ENCODE peak calls at places on chromosomes 2 and 18, in nine cellular contexts. One of them, this sample, is unnamed.

GRCh38 chr2:236715511-236715961 is 145.9 kb downstream of the ACKR3 start:
- DNase-seq in HFF-Myc: no peak
- DNase-seq in fibroblast of pulmonary artery: no peak
- DNase-seq in D341Med: no peak
- DNase-seq in Peyer's patch: no peak
- DNase-seq in breast epithelium: no peak
- DNase-seq in left ventricle myocardium superior: no peak
- DNase-seq in H54: no peak
- DNase-seq in non-pigmented ciliary epithelial cell: no peak
- DNase-seq in this sample: peak; percentile 30

GRCh38 chr2:70084973-70085710 is 2.1 kb upstream of the PCBP1 start:
- DNase-seq in HFF-Myc: no peak
- DNase-seq in fibroblast of pulmonary artery: no peak
- DNase-seq in D341Med: no peak
- DNase-seq in Peyer's patch: peak; percentile 81
- DNase-seq in breast epithelium: no peak
- DNase-seq in left ventricle myocardium superior: peak; percentile 37
- DNase-seq in H54: no peak
- DNase-seq in non-pigmented ciliary epithelial cell: no peak
- DNase-seq in this sample: no peak

GRCh38 chr2:84832772-84833461 is 48.0 kb downstream of the TRABD2A start:
- DNase-seq in HFF-Myc: no peak
- DNase-seq in fibroblast of pulmonary artery: no peak
- DNase-seq in D341Med: no peak
- DNase-seq in Peyer's patch: peak; percentile 56
- DNase-seq in breast epithelium: no peak
- DNase-seq in left ventricle myocardium superior: peak; percentile 32
- DNase-seq in H54: no peak
- DNase-seq in non-pigmented ciliary epithelial cell: no peak
- DNase-seq in this sample: no peak

GRCh38 chr2:150520887-150521664 is 33.6 kb upstream of the RND3 start:
- DNase-seq in HFF-Myc: no peak
- DNase-seq in fibroblast of pulmonary artery: peak; percentile 77
- DNase-seq in D341Med: no peak
- DNase-seq in Peyer's patch: no peak
- DNase-seq in breast epithelium: no peak
- DNase-seq in left ventricle myocardium superior: no peak
- DNase-seq in H54: no peak
- DNase-seq in non-pigmented ciliary epithelial cell: no peak
- DNase-seq in this sample: no peak

GRCh38 chr2:172938713-172939375 is 136.8 kb upstream of the MAP3K20 start:
- DNase-seq in HFF-Myc: no peak
- DNase-seq in fibroblast of pulmonary artery: peak; percentile 21
- DNase-seq in D341Med: no peak
- DNase-seq in Peyer's patch: no peak
- DNase-seq in breast epithelium: no peak
- DNase-seq in left ventricle myocardium superior: no peak
- DNase-seq in H54: no peak
- DNase-seq in non-pigmented ciliary epithelial cell: no peak
- DNase-seq in this sample: no peak

GRCh38 chr18:77166523-77166922 is 33.9 kb upstream of the MBP start:
- DNase-seq in HFF-Myc: no peak
- DNase-seq in fibroblast of pulmonary artery: no peak
- DNase-seq in D341Med: no peak
- DNase-seq in Peyer's patch: no peak
- DNase-seq in breast epithelium: no peak
- DNase-seq in left ventricle myocardium superior: no peak
- DNase-seq in H54: no peak
- DNase-seq in non-pigmented ciliary epithelial cell: no peak
- DNase-seq in this sample: no peak

GRCh38 chr2:173451137-173451536 is 96.5 kb downstream of the CDCA7 start:
- DNase-seq in HFF-Myc: no peak
- DNase-seq in fibroblast of pulmonary artery: no peak
- DNase-seq in D341Med: no peak
- DNase-seq in Peyer's patch: no peak
- DNase-seq in breast epithelium: no peak
- DNase-seq in left ventricle myocardium superior: no peak
- DNase-seq in H54: no peak
- DNase-seq in non-pigmented ciliary epithelial cell: no peak
- DNase-seq in this sample: no peak

GRCh38 chr2:66569321-66569851 is 134.5 kb downstream of the MEIS1 start:
- DNase-seq in HFF-Myc: no peak
- DNase-seq in fibroblast of pulmonary artery: peak; percentile 75
- DNase-seq in D341Med: no peak
- DNase-seq in Peyer's patch: no peak
- DNase-seq in breast epithelium: no peak
- DNase-seq in left ventricle myocardium superior: no peak
- DNase-seq in H54: no peak
- DNase-seq in non-pigmented ciliary epithelial cell: no peak
- DNase-seq in this sample: no peak

GRCh38 chr18:39326772-39327171 is 1761.2 kb upstream of the CELF4 start:
- DNase-seq in HFF-Myc: no peak
- DNase-seq in fibroblast of pulmonary artery: no peak
- DNase-seq in D341Med: no peak
- DNase-seq in Peyer's patch: no peak
- DNase-seq in breast epithelium: no peak
- DNase-seq in left ventricle myocardium superior: no peak
- DNase-seq in H54: no peak
- DNase-seq in non-pigmented ciliary epithelial cell: no peak
- DNase-seq in this sample: no peak

GRCh38 chr18:79211844-79212243 is 142.7 kb downstream of the ATP9B start:
- DNase-seq in HFF-Myc: no peak
- DNase-seq in fibroblast of pulmonary artery: peak; percentile 19
- DNase-seq in D341Med: no peak
- DNase-seq in Peyer's patch: no peak
- DNase-seq in breast epithelium: no peak
- DNase-seq in left ventricle myocardium superior: no peak
- DNase-seq in H54: no peak
- DNase-seq in non-pigmented ciliary epithelial cell: no peak
- DNase-seq in this sample: no peak

GRCh38 chr2:60806988-60807681 is 51.1 kb downstream of the PAPOLG start:
- DNase-seq in HFF-Myc: peak; percentile 78
- DNase-seq in fibroblast of pulmonary artery: peak; percentile 55
- DNase-seq in D341Med: no peak
- DNase-seq in Peyer's patch: no peak
- DNase-seq in breast epithelium: no peak
- DNase-seq in left ventricle myocardium superior: no peak
- DNase-seq in H54: peak; percentile 35
- DNase-seq in non-pigmented ciliary epithelial cell: peak; percentile 68
- DNase-seq in this sample: no peak

GRCh38 chr2:2846379-2847130 is 515.5 kb upstream of the MYT1L start:
- DNase-seq in HFF-Myc: no peak
- DNase-seq in fibroblast of pulmonary artery: no peak
- DNase-seq in D341Med: no peak
- DNase-seq in Peyer's patch: no peak
- DNase-seq in breast epithelium: no peak
- DNase-seq in left ventricle myocardium superior: peak; percentile 79
- DNase-seq in H54: no peak
- DNase-seq in non-pigmented ciliary epithelial cell: no peak
- DNase-seq in this sample: peak; percentile 69

GRCh38 chr18:36403896-36404824 is 106.6 kb downstream of the FHOD3 start:
- DNase-seq in HFF-Myc: no peak
- DNase-seq in fibroblast of pulmonary artery: no peak
- DNase-seq in D341Med: no peak
- DNase-seq in Peyer's patch: no peak
- DNase-seq in breast epithelium: no peak
- DNase-seq in left ventricle myocardium superior: peak; percentile 48
- DNase-seq in H54: no peak
- DNase-seq in non-pigmented ciliary epithelial cell: no peak
- DNase-seq in this sample: no peak

GRCh38 chr2:50018938-50019337 is 864.6 kb upstream of the FSHR start:
- DNase-seq in HFF-Myc: no peak
- DNase-seq in fibroblast of pulmonary artery: peak; percentile 0
- DNase-seq in D341Med: no peak
- DNase-seq in Peyer's patch: no peak
- DNase-seq in breast epithelium: no peak
- DNase-seq in left ventricle myocardium superior: no peak
- DNase-seq in H54: no peak
- DNase-seq in non-pigmented ciliary epithelial cell: no peak
- DNase-seq in this sample: no peak

GRCh38 chr18:26804474-26804873 is 61.0 kb downstream of the AQP4 start:
- DNase-seq in HFF-Myc: no peak
- DNase-seq in fibroblast of pulmonary artery: no peak
- DNase-seq in D341Med: peak; percentile 58
- DNase-seq in Peyer's patch: no peak
- DNase-seq in breast epithelium: no peak
- DNase-seq in left ventricle myocardium superior: peak; percentile 30
- DNase-seq in H54: no peak
- DNase-seq in non-pigmented ciliary epithelial cell: no peak
- DNase-seq in this sample: no peak

GRCh38 chr18:48540329-48541025 is 1.6 kb downstream of the CTIF start:
- DNase-seq in HFF-Myc: no peak
- DNase-seq in fibroblast of pulmonary artery: peak; percentile 60
- DNase-seq in D341Med: peak; percentile 85
- DNase-seq in Peyer's patch: peak; percentile 34
- DNase-seq in breast epithelium: peak; percentile 59
- DNase-seq in left ventricle myocardium superior: peak; percentile 83
- DNase-seq in H54: peak; percentile 47
- DNase-seq in non-pigmented ciliary epithelial cell: no peak
- DNase-seq in this sample: peak; percentile 79

GRCh38 chr2:26008851-26009566 is 24.9 kb upstream of the RAB10 start:
- DNase-seq in HFF-Myc: no peak
- DNase-seq in fibroblast of pulmonary artery: peak; percentile 94
- DNase-seq in D341Med: no peak
- DNase-seq in Peyer's patch: no peak
- DNase-seq in breast epithelium: no peak
- DNase-seq in left ventricle myocardium superior: peak; percentile 45
- DNase-seq in H54: peak; percentile 58
- DNase-seq in non-pigmented ciliary epithelial cell: no peak
- DNase-seq in this sample: peak; percentile 54

GRCh38 chr2:169221745-169222369 is 140.5 kb downstream of the LRP2 start:
- DNase-seq in HFF-Myc: no peak
- DNase-seq in fibroblast of pulmonary artery: peak; percentile 49
- DNase-seq in D341Med: peak; percentile 21
- DNase-seq in Peyer's patch: no peak
- DNase-seq in breast epithelium: no peak
- DNase-seq in left ventricle myocardium superior: no peak
- DNase-seq in H54: peak; percentile 2
- DNase-seq in non-pigmented ciliary epithelial cell: no peak
- DNase-seq in this sample: no peak

GRCh38 chr2:25664531-25665307 is 8.7 kb downstream of the DTNB start:
- DNase-seq in HFF-Myc: no peak
- DNase-seq in fibroblast of pulmonary artery: peak; percentile 82
- DNase-seq in D341Med: peak; percentile 55
- DNase-seq in Peyer's patch: peak; percentile 27
- DNase-seq in breast epithelium: no peak
- DNase-seq in left ventricle myocardium superior: no peak
- DNase-seq in H54: no peak
- DNase-seq in non-pigmented ciliary epithelial cell: peak; percentile 36
- DNase-seq in this sample: peak; percentile 59

GRCh38 chr18:58781627-58782194 is 83.0 kb upstream of the ZNF532 start:
- DNase-seq in HFF-Myc: peak; percentile 74
- DNase-seq in fibroblast of pulmonary artery: peak; percentile 90
- DNase-seq in D341Med: peak; percentile 86
- DNase-seq in Peyer's patch: peak; percentile 61
- DNase-seq in breast epithelium: peak; percentile 76
- DNase-seq in left ventricle myocardium superior: peak; percentile 71
- DNase-seq in H54: peak; percentile 31
- DNase-seq in non-pigmented ciliary epithelial cell: no peak
- DNase-seq in this sample: peak; percentile 77

GRCh38 chr18:8661754-8662573 is 43.4 kb upstream of the MTCL1 start:
- DNase-seq in HFF-Myc: peak; percentile 30
- DNase-seq in fibroblast of pulmonary artery: peak; percentile 57
- DNase-seq in D341Med: no peak
- DNase-seq in Peyer's patch: no peak
- DNase-seq in breast epithelium: no peak
- DNase-seq in left ventricle myocardium superior: no peak
- DNase-seq in H54: no peak
- DNase-seq in non-pigmented ciliary epithelial cell: no peak
- DNase-seq in this sample: no peak

GRCh38 chr2:221791840-221792239 is 219.7 kb upstream of the EPHA4 start:
- DNase-seq in HFF-Myc: no peak
- DNase-seq in fibroblast of pulmonary artery: peak; percentile 6
- DNase-seq in D341Med: no peak
- DNase-seq in Peyer's patch: no peak
- DNase-seq in breast epithelium: no peak
- DNase-seq in left ventricle myocardium superior: no peak
- DNase-seq in H54: peak; percentile 3
- DNase-seq in non-pigmented ciliary epithelial cell: no peak
- DNase-seq in this sample: no peak

GRCh38 chr18:10006261-10006903 is 92.6 kb downstream of the VAPA start:
- DNase-seq in HFF-Myc: no peak
- DNase-seq in fibroblast of pulmonary artery: peak; percentile 59
- DNase-seq in D341Med: no peak
- DNase-seq in Peyer's patch: no peak
- DNase-seq in breast epithelium: no peak
- DNase-seq in left ventricle myocardium superior: no peak
- DNase-seq in H54: no peak
- DNase-seq in non-pigmented ciliary epithelial cell: no peak
- DNase-seq in this sample: no peak

GRCh38 chr2:24822049-24822706 is 29.0 kb downstream of the CENPO start:
- DNase-seq in HFF-Myc: no peak
- DNase-seq in fibroblast of pulmonary artery: no peak
- DNase-seq in D341Med: no peak
- DNase-seq in Peyer's patch: no peak
- DNase-seq in breast epithelium: no peak
- DNase-seq in left ventricle myocardium superior: no peak
- DNase-seq in H54: no peak
- DNase-seq in non-pigmented ciliary epithelial cell: no peak
- DNase-seq in this sample: no peak

GRCh38 chr2:43818761-43819160 is 19.9 kb downstream of the ABCG5 start:
- DNase-seq in HFF-Myc: no peak
- DNase-seq in fibroblast of pulmonary artery: peak; percentile 73
- DNase-seq in D341Med: no peak
- DNase-seq in Peyer's patch: no peak
- DNase-seq in breast epithelium: no peak
- DNase-seq in left ventricle myocardium superior: no peak
- DNase-seq in H54: peak; percentile 19
- DNase-seq in non-pigmented ciliary epithelial cell: peak; percentile 4
- DNase-seq in this sample: peak; percentile 46

GRCh38 chr18:79574938-79575525 is 104.6 kb upstream of the CTDP1 start:
- DNase-seq in HFF-Myc: no peak
- DNase-seq in fibroblast of pulmonary artery: no peak
- DNase-seq in D341Med: no peak
- DNase-seq in Peyer's patch: no peak
- DNase-seq in breast epithelium: peak; percentile 24
- DNase-seq in left ventricle myocardium superior: peak; percentile 33
- DNase-seq in H54: no peak
- DNase-seq in non-pigmented ciliary epithelial cell: no peak
- DNase-seq in this sample: no peak

GRCh38 chr2:102166189-102166845 is 20.5 kb upstream of the IL1RL2 start:
- DNase-seq in HFF-Myc: no peak
- DNase-seq in fibroblast of pulmonary artery: no peak
- DNase-seq in D341Med: no peak
- DNase-seq in Peyer's patch: no peak
- DNase-seq in breast epithelium: no peak
- DNase-seq in left ventricle myocardium superior: no peak
- DNase-seq in H54: no peak
- DNase-seq in non-pigmented ciliary epithelial cell: no peak
- DNase-seq in this sample: no peak

GRCh38 chr2:208266641-208267335 is 733 bp downstream of the PIKFYVE start:
- DNase-seq in HFF-Myc: peak; percentile 7
- DNase-seq in fibroblast of pulmonary artery: peak; percentile 48
- DNase-seq in D341Med: no peak
- DNase-seq in Peyer's patch: no peak
- DNase-seq in breast epithelium: no peak
- DNase-seq in left ventricle myocardium superior: no peak
- DNase-seq in H54: no peak
- DNase-seq in non-pigmented ciliary epithelial cell: no peak
- DNase-seq in this sample: no peak

GRCh38 chr18:35983147-35983546 is 10.7 kb downstream of the RMP24 start:
- DNase-seq in HFF-Myc: no peak
- DNase-seq in fibroblast of pulmonary artery: no peak
- DNase-seq in D341Med: no peak
- DNase-seq in Peyer's patch: no peak
- DNase-seq in breast epithelium: no peak
- DNase-seq in left ventricle myocardium superior: no peak
- DNase-seq in H54: no peak
- DNase-seq in non-pigmented ciliary epithelial cell: no peak
- DNase-seq in this sample: no peak

This sample was measured in left cardiac atrium.